ENCODE peak calls at places on chromosomes 7 and 10, in eight cellular contexts. F, R, E, I, G, K, H and W are unnamed samples. For H3K9me3, the result is how much of the 10 kb centered on the place peaks cover.

GRCh38 chr7:7978860-7979259 is 10.3 kb downstream of the GLCCI1 start:
- DNase-seq in F (no peak), R (no peak), E (no peak), I (no peak), G (peak), K (no peak), H (no peak), W (no peak)

GRCh38 chr10:13503745-13504463 is 24.9 kb downstream of the BEND7 start:
- DNase-seq in F (peak), R (no peak), E (no peak), I (no peak), G (no peak), K (no peak), H (no peak), W (no peak)

GRCh38 chr10:101121661-101122045 is 9.4 kb upstream of the TLX1 start:
- DNase-seq in F (no peak), R (no peak), E (no peak), I (no peak), G (no peak), K (no peak), H (peak), W (no peak)

GRCh38 chr10:14660872-14661271 is 113.8 kb downstream of the FAM107B start:
- DNase-seq in F (no peak), R (no peak), E (no peak), I (no peak), G (no peak), K (no peak), H (no peak), W (no peak)

GRCh38 chr10:52447931-52448353 is 133.9 kb downstream of the DKK1 start:
- DNase-seq in F (no peak), R (no peak), E (no peak), I (no peak), G (no peak), K (no peak), H (no peak), W (no peak)

GRCh38 chr10:89494615-89495014 is 40.8 kb downstream of the SLC16A12 start:
- DNase-seq in F (no peak), R (no peak), E (no peak), I (no peak), G (no peak), K (no peak), H (no peak), W (no peak)

GRCh38 chr10:99234067-99234738 is 1.4 kb downstream of the HPSE2 start:
- DNase-seq in F (peak), R (no peak), E (peak), I (no peak), G (peak), K (peak), H (peak), W (no peak)

GRCh38 chr7:130409067-130409721 is 28.9 kb downstream of the CPA1 start:
- DNase-seq in F (no peak), R (no peak), E (no peak), I (no peak), G (peak), K (no peak), H (peak), W (no peak)

GRCh38 chr10:78700413-78700812 is 368.4 kb upstream of the ZMIZ1 start:
- DNase-seq in F (no peak), R (no peak), E (no peak), I (no peak), G (peak), K (no peak), H (no peak), W (no peak)

GRCh38 chr10:75664968-75665367 is 233.5 kb downstream of the LRMDA start:
- DNase-seq in F (no peak), R (no peak), E (no peak), I (no peak), G (no peak), K (no peak), H (no peak), W (no peak)

GRCh38 chr10:113562693-113563092 is 9.8 kb downstream of the HABP2 start:
- DNase-seq in F (no peak), R (no peak), E (no peak), I (no peak), G (no peak), K (no peak), H (no peak), W (no peak)

GRCh38 chr7:157989611-157990010 is 598.0 kb downstream of the PTPRN2 start:
- DNase-seq in F (no peak), R (no peak), E (no peak), I (no peak), G (no peak), K (no peak), H (no peak), W (no peak)
- H3K9me3 ChIP-seq in F (under half), R (under half), E (under half), I (under half), G (under half), K (under half), H (under half), W (under half)

DNA sequence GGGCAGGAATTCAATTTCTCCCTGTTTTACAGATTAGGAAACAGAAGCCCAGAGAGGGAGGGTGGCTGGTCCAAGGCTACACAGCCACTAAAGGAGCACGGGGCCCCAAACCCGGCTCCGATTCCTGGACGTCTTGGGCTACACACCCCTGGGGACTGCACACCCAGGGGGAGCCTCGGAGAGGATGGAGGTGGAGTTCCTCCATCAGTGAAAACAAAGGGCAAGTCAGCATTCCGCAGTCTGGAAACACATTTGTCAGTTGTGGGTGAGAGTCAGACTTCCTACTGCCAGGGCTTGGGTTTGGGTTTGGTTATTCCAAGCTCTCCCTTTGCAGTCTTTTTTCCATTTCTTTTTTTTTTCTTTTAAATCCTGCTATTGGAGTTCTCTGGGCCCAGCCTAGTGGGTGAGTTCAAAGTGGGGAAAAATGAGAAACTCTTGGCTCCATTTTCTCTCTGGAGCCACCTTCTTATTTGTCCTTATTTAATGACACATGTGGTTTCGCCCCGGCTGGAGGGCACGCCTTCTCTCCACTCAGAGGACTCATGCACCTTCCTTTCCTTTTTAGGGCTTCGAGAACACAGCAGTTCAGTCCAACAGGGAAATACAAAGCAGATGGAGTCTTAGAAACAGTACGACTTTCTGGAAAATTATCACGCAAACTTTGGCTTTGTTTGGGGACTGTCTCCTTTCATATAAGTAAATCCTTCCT is 59.8 kb upstream of the AQP1 start:
- DNase-seq in F (no peak), R (no peak), E (no peak), I (no peak), G (peak), K (no peak), H (no peak), W (no peak)
- TF ChIP-seq POLR2AphosphoS5 in F (no peak), R (no peak), E (no peak), I (no peak), G (no peak), K (no peak), H (no peak), W (no peak)

DNA sequence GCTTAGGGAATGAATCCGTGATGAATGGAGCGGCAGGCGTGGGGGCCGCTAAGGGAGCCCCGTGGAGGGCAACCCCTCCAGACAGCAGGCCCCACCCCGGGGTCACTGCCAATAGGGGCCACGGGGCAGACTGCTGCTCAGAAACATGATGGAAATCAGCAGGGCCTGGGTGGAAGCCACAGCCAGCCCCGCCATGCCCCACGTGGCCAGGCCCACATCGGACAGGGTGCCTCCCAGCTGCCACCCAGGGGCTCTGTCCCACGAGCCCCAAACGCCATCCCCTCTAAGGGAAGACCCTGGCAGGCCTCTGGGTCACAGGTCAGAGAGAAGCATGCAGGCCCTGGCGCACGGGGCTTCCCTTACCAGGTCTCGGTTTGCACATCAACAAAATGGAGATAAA is 28.4 kb downstream of the TNRC18 start:
- DNase-seq in F (no peak), R (no peak), E (no peak), I (no peak), G (no peak), K (no peak), H (no peak), W (no peak)
- H3K9ac ChIP-seq in F (no peak), R (no peak), E (no peak), I (no peak), G (no peak), K (no peak), H (no peak), W (no peak)

GRCh38 chr7:158150234-158150633 is 437.4 kb downstream of the PTPRN2 start:
- DNase-seq in F (no peak), R (no peak), E (no peak), I (no peak), G (no peak), K (no peak), H (no peak), W (no peak)
- H3K9me3 ChIP-seq in F (under half), R (under half), E (under half), I (under half), G (under half), K (under half), H (under half), W (under half)